ENCODE peak calls at places on chromosomes 13 and 19, in ten cellular contexts. F is tibial nerve, U is H1, P is esophagus squamous epithelium, G is suprapubic skin, O is heart left ventricle, A is sigmoid colon, V is ovary, S is adrenal gland, N is right lobe of liver. L is an unnamed sample.
A peak's percentile ranks its signal among the peaks of the same experiment; 100 is the strongest.

GRCh38 chr13:111858571-111858970 is 208.4 kb upstream of the SOX1 start:
- DNase-seq in N (peak; percentile 21), G (no peak), F (no peak), A (no peak), S (no peak), V (no peak), P (no peak), U (no peak), O (no peak), L (no peak)

GRCh38 chr13:95235199-95235726 is 66.0 kb downstream of the ABCC4 start:
- DNase-seq in V (no peak), G (no peak), O (no peak), A (no peak), U (no peak), N (no peak), F (no peak), S (no peak), P (no peak), L (no peak)

GRCh38 chr19:3785938-3786824 is at the start of gene MATK:
- DNase-seq in O (no peak), V (no peak), U (peak; percentile 62), G (no peak), S (no peak), F (no peak), P (no peak), A (no peak), N (no peak), L (no peak)

GRCh38 chr19:478236-478888 is 17.5 kb upstream of the SHC2 start:
- DNase-seq in F (no peak), O (no peak), N (no peak), V (no peak), U (no peak), S (no peak), A (no peak), P (no peak), G (no peak), L (no peak)

GRCh38 chr19:17590780-17591688 is 35.6 kb downstream of the COLGALT1 start:
- DNase-seq in A (no peak), P (no peak), S (no peak), G (no peak), V (no peak), U (no peak), F (no peak), O (no peak), N (no peak), L (no peak)

GRCh38 chr13:74217816-74218215 is 83.6 kb upstream of the KLF12 start:
- DNase-seq in V (no peak), N (no peak), G (no peak), F (no peak), P (no peak), O (no peak), S (no peak), U (no peak), A (no peak), L (no peak)

GRCh38 chr13:33649212-33649917 is 168.6 kb upstream of the RFC3 start:
- DNase-seq in O (no peak), N (no peak), S (no peak), G (no peak), P (no peak), U (no peak), A (no peak), F (no peak), V (no peak), L (no peak)

GRCh38 chr13:34967851-34968562 is 25.9 kb downstream of the NBEA start:
- DNase-seq in N (no peak), V (no peak), G (no peak), F (no peak), U (no peak), O (no peak), P (no peak), S (no peak), A (no peak), L (no peak)

GRCh38 chr13:42102961-42103688 is 54.7 kb downstream of the DGKH start:
- DNase-seq in A (no peak), F (no peak), G (no peak), V (no peak), O (no peak), N (no peak), S (no peak), P (no peak), U (no peak), L (no peak)

GRCh38 chr19:31529121-31529520 is 179.9 kb upstream of the TSHZ3 start:
- DNase-seq in O (no peak), U (peak; percentile 17), F (no peak), V (no peak), N (no peak), G (no peak), P (no peak), S (no peak), A (no peak), L (no peak)

GRCh38 chr19:4267101-4267900 is 11.8 kb upstream of the SHD start:
- DNase-seq in V (peak; percentile 65), A (no peak), G (no peak), U (peak; percentile 90), O (no peak), F (peak; percentile 56), N (peak; percentile 77), S (peak; percentile 48), P (no peak), L (no peak)

GRCh38 chr13:30466358-30466714 is 600 bp upstream of the HMGB1 start:
- DNase-seq in N (no peak), P (no peak), S (no peak), O (no peak), G (no peak), F (no peak), U (no peak), V (no peak), A (no peak), L (no peak)

GRCh38 chr13:48155850-48156249 is 60.9 kb upstream of the MED4 start:
- DNase-seq in N (no peak), S (no peak), O (no peak), F (no peak), V (no peak), U (no peak), A (no peak), G (no peak), P (no peak), L (no peak)

GRCh38 chr13:32175943-32176342 is 139.2 kb downstream of the ZAR1L start:
- DNase-seq in A (no peak), G (no peak), U (no peak), F (no peak), N (no peak), S (no peak), O (no peak), P (no peak), V (no peak), L (no peak)

GRCh38 chr19:51689751-51690358 is 3.3 kb upstream of the SPACA6 start:
- DNase-seq in O (peak; percentile 84), P (no peak), N (no peak), F (peak; percentile 27), V (peak; percentile 88), G (no peak), A (peak; percentile 80), S (peak; percentile 73), U (peak; percentile 83), L (no peak)

GRCh38 chr19:13012690-13013608 is 17.7 kb downstream of the NFIX start:
- DNase-seq in N (no peak), O (no peak), S (peak; percentile 84), V (peak; percentile 80), P (no peak), G (peak; percentile 81), F (peak; percentile 73), U (no peak), A (peak; percentile 90), L (peak; percentile 91)

GRCh38 chr13:94886191-94886590 is 173.8 kb upstream of the SOX21 start:
- DNase-seq in S (no peak), A (no peak), P (no peak), F (no peak), G (no peak), N (no peak), V (no peak), O (no peak), U (no peak), L (no peak)

DNA sequence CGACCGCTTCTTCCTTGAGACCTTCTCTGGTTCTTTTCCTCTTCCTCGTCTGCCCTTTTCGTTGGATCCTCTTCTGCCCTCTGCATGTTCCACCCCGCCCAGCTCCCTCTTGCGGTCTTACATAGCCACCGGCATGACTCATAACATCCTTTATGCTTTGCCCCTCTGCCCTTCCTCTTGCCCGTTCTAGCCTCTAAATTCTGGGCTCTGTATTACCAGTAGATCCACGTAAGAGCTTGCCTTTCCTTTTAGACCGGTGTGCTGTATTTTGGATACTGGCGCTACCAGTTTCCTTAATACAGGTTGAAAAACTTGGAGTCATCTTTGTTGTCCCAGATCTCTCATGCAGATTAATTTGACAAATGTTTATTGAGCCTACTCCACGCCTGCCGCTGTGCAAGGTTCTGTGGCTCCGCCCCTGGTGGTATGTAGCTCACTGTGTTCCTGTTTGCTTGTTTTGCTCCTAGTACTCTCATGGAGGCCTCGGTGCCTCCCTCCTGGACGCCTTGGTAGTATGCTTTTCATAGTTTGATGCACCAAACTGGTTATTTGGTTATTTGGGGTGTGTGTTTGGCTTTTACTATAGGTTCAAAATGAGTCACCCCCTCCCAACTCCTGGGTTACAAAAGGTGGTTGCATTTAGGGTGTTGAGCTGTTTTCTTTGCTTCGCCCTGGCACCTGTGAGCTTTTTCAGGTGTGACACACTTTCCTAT is 1.7 kb downstream of the GTF3A start:
- DNase-seq in F (peak; percentile 68), V (peak; percentile 41), O (peak; percentile 77), U (peak; percentile 55), P (peak; percentile 55), S (peak; percentile 86), G (peak; percentile 86), A (peak; percentile 85), N (peak; percentile 80), L (peak; percentile 80)
- TF ChIP-seq POLR2A in F (no peak), V (no peak), O (no peak), U (no peak), P (no peak), S (no peak), G (no peak), A (no peak), N (peak; percentile 75), L (no peak)

DNA sequence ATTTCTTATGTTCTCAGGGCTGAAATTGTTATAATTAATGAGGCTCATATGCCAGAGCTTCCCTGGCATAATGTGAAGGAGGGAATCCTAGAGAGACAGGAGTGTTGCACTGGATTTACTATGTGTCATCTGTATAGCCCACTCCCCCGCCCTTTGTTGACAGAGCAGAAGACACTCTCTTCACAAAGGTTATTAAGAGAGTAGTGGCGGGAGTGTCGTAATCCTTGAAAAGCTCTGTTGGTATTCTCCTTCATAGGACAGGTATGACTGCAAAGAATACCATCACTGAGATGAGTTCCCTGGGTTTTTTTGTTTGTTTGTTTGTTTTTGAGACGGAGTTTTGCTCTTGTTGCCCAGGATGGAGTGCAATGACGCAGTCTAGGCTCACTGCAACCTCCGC is 14.0 kb downstream of the ZNF121 start:
- DNase-seq in V (no peak), P (no peak), O (no peak), S (no peak), A (no peak), G (no peak), N (no peak), U (no peak), F (no peak), L (no peak)
- H3K36me3 ChIP-seq in V (peaks cover 3% of the 10 kb centered on the region), P (peaks cover 29% of the 10 kb centered on the region), O (peaks cover 37% of the 10 kb centered on the region), S (no peaks in the 10 kb centered on the region), A (peaks cover 36% of the 10 kb centered on the region), G (peaks cover 51% of the 10 kb centered on the region), N (peaks cover 43% of the 10 kb centered on the region), U (peaks cover 79% of the 10 kb centered on the region), F (peaks cover 99% of the 10 kb centered on the region), L (peaks cover 24% of the 10 kb centered on the region)

GRCh38 chr13:44068169-44068568 is 188.5 kb downstream of the LACC1 start:
- DNase-seq in F (no peak), P (no peak), U (no peak), G (no peak), O (no peak), N (no peak), A (no peak), S (no peak), V (no peak), L (no peak)
- H3K4me3 ChIP-seq in F (no peak overlapping the region), P (no peak overlapping the region), U (no peak overlapping the region), G (no peak overlapping the region), O (no peak overlapping the region), N (no peak overlapping the region), A (no peak overlapping the region), S (no peak overlapping the region), V (no peak overlapping the region), L (no peak overlapping the region)

GRCh38 chr19:7337380-7338194 is 11.2 kb upstream of the ARHGEF18 start:
- DNase-seq in G (peak; percentile 59), O (no peak), V (no peak), P (no peak), U (no peak), F (peak; percentile 24), A (peak; percentile 64), S (no peak), N (no peak), L (peak; percentile 12)
- TF ChIP-seq POLR2A in G (no peak), O (no peak), V (no peak), P (no peak), U (no peak), F (no peak), A (no peak), S (no peak), N (no peak), L (no peak)